ENCODE peak calls at places on chromosome 4, in seven cellular contexts. One of them, this sample, is unnamed.
A peak's percentile ranks its signal among the peaks of the same experiment; 100 is the strongest.

GRCh38 chr4:152464030-152464823 is 71.7 kb downstream of the FBXW7 start:
- DNase-seq in tibial nerve: no peak
- DNase-seq in HS-5: no peak
- DNase-seq in LHCN-M2: no peak
- DNase-seq in AML-193: peak; percentile 57
- DNase-seq in iris pigment epithelial cell: no peak
- DNase-seq in psoas muscle: no peak
- DNase-seq in this sample: no peak

GRCh38 chr4:118279328-118279727 is 73.5 kb downstream of the PRSS12 start:
- DNase-seq in tibial nerve: no peak
- DNase-seq in HS-5: no peak
- DNase-seq in LHCN-M2: no peak
- DNase-seq in AML-193: no peak
- DNase-seq in iris pigment epithelial cell: peak; percentile 12
- DNase-seq in psoas muscle: no peak
- DNase-seq in this sample: no peak

GRCh38 chr4:85370400-85371032 is 104.4 kb upstream of the ARHGAP24 start:
- DNase-seq in tibial nerve: no peak
- DNase-seq in HS-5: peak; percentile 16
- DNase-seq in LHCN-M2: peak; percentile 69
- DNase-seq in AML-193: peak; percentile 5
- DNase-seq in iris pigment epithelial cell: peak; percentile 51
- DNase-seq in psoas muscle: peak; percentile 10
- DNase-seq in this sample: no peak

GRCh38 chr4:14681330-14681729 is 321.0 kb upstream of the CPEB2 start:
- DNase-seq in tibial nerve: no peak
- DNase-seq in HS-5: no peak
- DNase-seq in LHCN-M2: no peak
- DNase-seq in AML-193: no peak
- DNase-seq in iris pigment epithelial cell: no peak
- DNase-seq in psoas muscle: no peak
- DNase-seq in this sample: no peak

GRCh38 chr4:61375316-61375715 is 175.2 kb downstream of the ADGRL3 start:
- DNase-seq in tibial nerve: no peak
- DNase-seq in HS-5: no peak
- DNase-seq in LHCN-M2: peak; percentile 36
- DNase-seq in AML-193: no peak
- DNase-seq in iris pigment epithelial cell: peak; percentile 42
- DNase-seq in psoas muscle: no peak
- DNase-seq in this sample: no peak

GRCh38 chr4:83851261-83852084 is 315.6 kb downstream of the GPAT3 start:
- DNase-seq in tibial nerve: no peak
- DNase-seq in HS-5: no peak
- DNase-seq in LHCN-M2: peak; percentile 66
- DNase-seq in AML-193: no peak
- DNase-seq in iris pigment epithelial cell: peak; percentile 57
- DNase-seq in psoas muscle: no peak
- DNase-seq in this sample: no peak

GRCh38 chr4:182906786-182907185 is 10.4 kb downstream of the DCTD start:
- DNase-seq in tibial nerve: no peak
- DNase-seq in HS-5: no peak
- DNase-seq in LHCN-M2: no peak
- DNase-seq in AML-193: no peak
- DNase-seq in iris pigment epithelial cell: peak; percentile 77
- DNase-seq in psoas muscle: no peak
- DNase-seq in this sample: no peak

GRCh38 chr4:159191989-159192388 is 89.1 kb downstream of the RAPGEF2 start:
- DNase-seq in tibial nerve: no peak
- DNase-seq in HS-5: peak; percentile 34
- DNase-seq in LHCN-M2: peak; percentile 83
- DNase-seq in AML-193: no peak
- DNase-seq in iris pigment epithelial cell: peak; percentile 87
- DNase-seq in psoas muscle: no peak
- DNase-seq in this sample: no peak

GRCh38 chr4:140152760-140153418 is 1.1 kb downstream of the MAML3 start:
- DNase-seq in tibial nerve: peak; percentile 28
- DNase-seq in HS-5: no peak
- DNase-seq in LHCN-M2: peak; percentile 12
- DNase-seq in AML-193: peak; percentile 21
- DNase-seq in iris pigment epithelial cell: peak; percentile 69
- DNase-seq in psoas muscle: peak; percentile 63
- DNase-seq in this sample: no peak

GRCh38 chr4:165493359-165493758 is 114.6 kb downstream of the CPE start:
- DNase-seq in tibial nerve: peak; percentile 40
- DNase-seq in HS-5: no peak
- DNase-seq in LHCN-M2: peak; percentile 53
- DNase-seq in AML-193: peak; percentile 26
- DNase-seq in iris pigment epithelial cell: peak; percentile 61
- DNase-seq in psoas muscle: peak; percentile 65
- DNase-seq in this sample: peak; percentile 37

GRCh38 chr4:138199568-138200235 is 42.4 kb downstream of the SLC7A11 start:
- DNase-seq in tibial nerve: no peak
- DNase-seq in HS-5: no peak
- DNase-seq in LHCN-M2: no peak
- DNase-seq in AML-193: no peak
- DNase-seq in iris pigment epithelial cell: peak; percentile 66
- DNase-seq in psoas muscle: no peak
- DNase-seq in this sample: no peak

GRCh38 chr4:81421346-81422218 is 50.1 kb downstream of the RASGEF1B start:
- DNase-seq in tibial nerve: no peak
- DNase-seq in HS-5: no peak
- DNase-seq in LHCN-M2: peak; percentile 39
- DNase-seq in AML-193: peak; percentile 85
- DNase-seq in iris pigment epithelial cell: no peak
- DNase-seq in psoas muscle: no peak
- DNase-seq in this sample: no peak

GRCh38 chr4:139605516-139605915 is 49.5 kb upstream of the SETD7 start:
- DNase-seq in tibial nerve: no peak
- DNase-seq in HS-5: no peak
- DNase-seq in LHCN-M2: no peak
- DNase-seq in AML-193: no peak
- DNase-seq in iris pigment epithelial cell: no peak
- DNase-seq in psoas muscle: no peak
- DNase-seq in this sample: no peak

GRCh38 chr4:158729716-158730559 is 6.7 kb upstream of the PPID start:
- DNase-seq in tibial nerve: peak; percentile 46
- DNase-seq in HS-5: peak; percentile 25
- DNase-seq in LHCN-M2: peak; percentile 66
- DNase-seq in AML-193: peak; percentile 51
- DNase-seq in iris pigment epithelial cell: peak; percentile 71
- DNase-seq in psoas muscle: peak; percentile 43
- DNase-seq in this sample: peak; percentile 17

GRCh38 chr4:3791910-3792542 is 25.8 kb downstream of the ADRA2C start:
- DNase-seq in tibial nerve: no peak
- DNase-seq in HS-5: no peak
- DNase-seq in LHCN-M2: peak; percentile 6
- DNase-seq in AML-193: no peak
- DNase-seq in iris pigment epithelial cell: peak; percentile 17
- DNase-seq in psoas muscle: no peak
- DNase-seq in this sample: no peak

GRCh38 chr4:159674241-159674640 is 571.4 kb downstream of the RAPGEF2 start:
- DNase-seq in tibial nerve: no peak
- DNase-seq in HS-5: no peak
- DNase-seq in LHCN-M2: no peak
- DNase-seq in AML-193: no peak
- DNase-seq in iris pigment epithelial cell: no peak
- DNase-seq in psoas muscle: no peak
- DNase-seq in this sample: no peak